ENCODE peak calls at places on chromosomes 12 and 14, in five cellular contexts. Z, U, E, O and J are unnamed samples.

GRCh38 chr14:31457665-31458659 is 656 bp upstream of the DTD2 start:
- DNase-seq in Z (peak; percentile 46), U (no peak), E (no peak), O (no peak), J (no peak)

GRCh38 chr14:71398450-71398849 is 491.2 kb downstream of the PCNX1 start:
- DNase-seq in Z (no peak), U (no peak), E (no peak), O (no peak), J (no peak)

GRCh38 chr14:33589334-33589733 is 361.5 kb downstream of the EGLN3 start:
- DNase-seq in Z (peak; percentile 21), U (no peak), E (peak; percentile 18), O (peak; percentile 33), J (peak; percentile 20)

GRCh38 chr14:54807428-54807827 is 95.2 kb downstream of the GCH1 start:
- DNase-seq in Z (no peak), U (no peak), E (no peak), O (no peak), J (no peak)

GRCh38 chr12:57755454-57756372 is 810 bp downstream of the MARCHF9 start:
- DNase-seq in Z (peak; percentile 53), U (no peak), E (no peak), O (no peak), J (no peak)

GRCh38 chr14:69079747-69080146 is 73.2 kb downstream of the DCAF5 start:
- DNase-seq in Z (no peak), U (no peak), E (no peak), O (no peak), J (no peak)

GRCh38 chr14:74917646-74918081 is 5.4 kb downstream of the RPS6KL1 start:
- DNase-seq in Z (no peak), U (no peak), E (peak; percentile 65), O (no peak), J (no peak)

GRCh38 chr12:101697930-101698781 is 716 bp downstream of the CHPT1 start:
- DNase-seq in Z (peak; percentile 67), U (no peak), E (peak; percentile 40), O (peak; percentile 62), J (peak; percentile 79)

GRCh38 chr12:120229071-120229582 is 28.2 kb upstream of the RPLP0 start:
- DNase-seq in Z (peak; percentile 31), U (no peak), E (no peak), O (no peak), J (no peak)

GRCh38 chr14:93984987-93985410 is 8.6 kb upstream of the ASB2 start:
- DNase-seq in Z (peak; percentile 53), U (no peak), E (no peak), O (no peak), J (peak; percentile 80)

GRCh38 chr14:100807496-100807895 is 18.4 kb upstream of the MEG3 start:
- DNase-seq in Z (no peak), U (no peak), E (no peak), O (no peak), J (no peak)

GRCh38 chr12:98741229-98741614 is 96.1 kb downstream of the APAF1 start:
- DNase-seq in Z (no peak), U (peak; percentile 36), E (no peak), O (no peak), J (no peak)

GRCh38 chr12:25025260-25025659 is 76.4 kb upstream of the BCAT1 start:
- DNase-seq in Z (no peak), U (no peak), E (no peak), O (no peak), J (no peak)

GRCh38 chr14:45252356-45253069 is 489 bp downstream of the MIS18BP1 start:
- DNase-seq in Z (peak; percentile 46), U (peak; percentile 21), E (no peak), O (no peak), J (no peak)

GRCh38 chr12:57368349-57369095 is 62.3 kb downstream of the R3HDM2 start:
- DNase-seq in Z (no peak), U (no peak), E (no peak), O (peak; percentile 20), J (no peak)

GRCh38 chr14:90263748-90264449 is 7.5 kb downstream of the PSMC1 start:
- DNase-seq in Z (no peak), U (no peak), E (no peak), O (no peak), J (no peak)

GRCh38 chr14:85241022-85241880 is 288.7 kb upstream of the FLRT2 start:
- DNase-seq in Z (no peak), U (no peak), E (no peak), O (no peak), J (no peak)

GRCh38 chr12:67452119-67452805 is 183.1 kb downstream of the CAND1 start:
- DNase-seq in Z (no peak), U (peak; percentile 57), E (no peak), O (no peak), J (no peak)

GRCh38 chr14:93234798-93235197 is 27.7 kb downstream of the UBR7 start:
- DNase-seq in Z (peak; percentile 14), U (no peak), E (no peak), O (no peak), J (peak; percentile 76)

GRCh38 chr12:67415473-67415872 is 146.3 kb downstream of the CAND1 start:
- DNase-seq in Z (peak; percentile 28), U (no peak), E (no peak), O (no peak), J (peak; percentile 69)

GRCh38 chr12:116783503-116784237 is 45.6 kb downstream of the RNFT2 start:
- DNase-seq in Z (no peak), U (no peak), E (no peak), O (no peak), J (no peak)

GRCh38 chr12:49865109-49865781 is 22.3 kb upstream of the BCDIN3D start:
- DNase-seq in Z (no peak), U (no peak), E (no peak), O (no peak), J (no peak)

GRCh38 chr12:50555471-50555885 is 50.7 kb downstream of the DIP2B start:
- DNase-seq in Z (no peak), U (peak; percentile 38), E (no peak), O (no peak), J (no peak)